ENCODE peak calls at places on chromosomes 1 and 21, in seven cellular contexts. N, C, U, E, K, G and V are unnamed samples.

GRCh38 chr1:104072915-104073371 is 323.2 kb downstream of the AMY1C start:
- DNase-seq in U (no peak), G (no peak), K (peak; percentile 53), N (no peak), C (no peak), E (no peak), V (no peak)

GRCh38 chr1:6352138-6352563 is 41.4 kb downstream of the ACOT7 start:
- DNase-seq in U (no peak), N (no peak), C (peak; percentile 35), E (no peak), K (no peak), G (no peak), V (no peak)

GRCh38 chr1:220012259-220012658 is 34.0 kb downstream of the EPRS1 start:
- DNase-seq in U (no peak), G (no peak), E (no peak), K (no peak), C (no peak), N (no peak), V (no peak)

GRCh38 chr1:47644216-47644581 is 206.4 kb downstream of the FOXD2 start:
- DNase-seq in G (no peak), K (no peak), U (peak; percentile 36), E (no peak), C (no peak), N (no peak), V (no peak)

GRCh38 chr1:45617618-45618017 is 6.2 kb downstream of the CCDC17 start:
- DNase-seq in C (no peak), N (no peak), U (no peak), E (no peak), G (no peak), K (no peak), V (no peak)

GRCh38 chr1:230730979-230731378 is 16.2 kb upstream of the CAPN9 start:
- DNase-seq in N (no peak), K (no peak), C (no peak), G (no peak), U (no peak), E (no peak), V (no peak)

GRCh38 chr1:203453616-203454015 is 22.0 kb upstream of the PRELP start:
- DNase-seq in K (no peak), N (peak; percentile 17), U (no peak), E (no peak), C (no peak), G (no peak), V (no peak)

GRCh38 chr1:5770981-5771765 is 221.1 kb downstream of the NPHP4 start:
- DNase-seq in C (no peak), K (no peak), U (no peak), E (no peak), N (no peak), G (no peak), V (no peak)

GRCh38 chr1:205434738-205435137 is 12.9 kb upstream of the LEMD1 start:
- DNase-seq in N (no peak), C (no peak), E (no peak), U (no peak), G (no peak), K (no peak), V (no peak)

GRCh38 chr1:53285969-53286760 is 41.7 kb downstream of the LRP8 start:
- DNase-seq in N (no peak), E (no peak), C (no peak), K (no peak), U (no peak), G (no peak), V (no peak)

GRCh38 chr1:171661076-171661650 is 8.7 kb upstream of the MYOC start:
- DNase-seq in C (no peak), U (no peak), G (no peak), E (no peak), N (no peak), K (no peak), V (no peak)

GRCh38 chr1:230176871-230177411 is 109.9 kb downstream of the GALNT2 start:
- DNase-seq in N (no peak), U (peak; percentile 92), K (no peak), E (no peak), G (no peak), C (peak; percentile 70), V (no peak)

GRCh38 chr1:75786901-75787455 is 922 bp downstream of the RABGGTB start:
- DNase-seq in K (no peak), E (no peak), C (no peak), G (no peak), U (no peak), N (no peak), V (no peak)

GRCh38 chr1:224502459-224503160 is 68.0 kb upstream of the WDR26 start:
- DNase-seq in N (no peak), E (peak; percentile 56), G (no peak), C (peak; percentile 57), U (peak; percentile 72), K (no peak), V (peak; percentile 66)

GRCh38 chr1:110011527-110012041 is 22.8 kb upstream of the STRIP1 start:
- DNase-seq in E (peak; percentile 33), U (no peak), G (peak; percentile 84), C (peak; percentile 63), N (no peak), K (no peak), V (peak; percentile 43)

GRCh38 chr1:54861070-54861761 is 25.8 kb downstream of the DHCR24 start:
- DNase-seq in N (no peak), U (no peak), C (peak; percentile 58), G (peak; percentile 35), E (no peak), K (no peak), V (no peak)

GRCh38 chr1:42334240-42335049 is 590 bp downstream of the FOXJ3 start:
- DNase-seq in C (no peak), U (peak; percentile 78), E (peak; percentile 32), N (peak; percentile 78), G (no peak), K (no peak), V (peak; percentile 34)

GRCh38 chr1:188314557-188315137 is 1485.9 kb downstream of the PLA2G4A start:
- DNase-seq in E (no peak), U (no peak), N (no peak), K (no peak), C (no peak), G (no peak), V (no peak)

GRCh38 chr1:38154089-38154470 is 107.5 kb upstream of the POU3F1 start:
- DNase-seq in K (no peak), N (no peak), U (no peak), G (no peak), E (no peak), C (no peak), V (no peak)

GRCh38 chr1:235105051-235106043 is 23.3 kb downstream of the TOMM20 start:
- DNase-seq in E (no peak), N (no peak), U (no peak), C (no peak), K (no peak), G (peak; percentile 86), V (no peak)

GRCh38 chr1:61692155-61692783 is 32.7 kb downstream of the TM2D1 start:
- DNase-seq in G (no peak), N (no peak), C (no peak), U (no peak), K (no peak), E (no peak), V (peak; percentile 13)

GRCh38 chr1:19390901-19391595 is 78.9 kb downstream of the SLC66A1 start:
- DNase-seq in E (peak; percentile 62), U (peak; percentile 87), G (peak; percentile 70), K (peak; percentile 79), N (peak; percentile 84), C (peak; percentile 62), V (peak; percentile 63)

GRCh38 chr1:93964777-93965200 is 55.6 kb upstream of the GCLM start:
- DNase-seq in N (no peak), K (no peak), U (no peak), G (peak; percentile 8), C (no peak), E (no peak), V (no peak)

GRCh38 chr1:233543338-233544255 is 70.3 kb upstream of the KCNK1 start:
- DNase-seq in N (no peak), E (no peak), K (no peak), C (peak; percentile 52), U (no peak), G (no peak), V (no peak)

GRCh38 chr1:227541796-227542152 is 21.6 kb upstream of the ZNF678 start:
- DNase-seq in C (no peak), N (peak; percentile 67), K (no peak), E (no peak), G (no peak), U (peak; percentile 68), V (no peak)
- H3K4me3 ChIP-seq in C (no peak overlapping the region), N (peak overlapping the region; percentile 84), K (peak overlapping the region; percentile 53), E (peak overlapping the region; percentile 82), G (peak overlapping the region; percentile 58), U (peak overlapping the region; percentile 75), V (peak overlapping the region; percentile 54)

GRCh38 chr21:34844033-34844923 is 175.5 kb downstream of the CLIC6 start:
- DNase-seq in G (no peak), K (no peak), N (peak; percentile 86), E (peak; percentile 60), U (peak; percentile 87), C (no peak), V (no peak)
- TF ChIP-seq POLR2AphosphoS5 in G (no peak), K (no peak), N (no peak), E (no peak), U (peak; percentile 51), C (no peak), V (peak; percentile 39)

GRCh38 chr1:39737546-39738169 is 1.0 kb upstream of the PPIE start:
- DNase-seq in K (no peak), C (no peak), G (no peak), E (no peak), U (no peak), N (no peak), V (no peak)

GRCh38 chr1:39735731-39736130 is 3.0 kb upstream of the PPIE start:
- DNase-seq in U (no peak), E (no peak), N (no peak), G (no peak), K (no peak), C (no peak), V (no peak)

GRCh38 chr1:39733161-39733560 is 5.5 kb upstream of the PPIE start:
- DNase-seq in K (no peak), U (no peak), G (no peak), N (no peak), C (no peak), E (no peak), V (no peak)

DNA sequence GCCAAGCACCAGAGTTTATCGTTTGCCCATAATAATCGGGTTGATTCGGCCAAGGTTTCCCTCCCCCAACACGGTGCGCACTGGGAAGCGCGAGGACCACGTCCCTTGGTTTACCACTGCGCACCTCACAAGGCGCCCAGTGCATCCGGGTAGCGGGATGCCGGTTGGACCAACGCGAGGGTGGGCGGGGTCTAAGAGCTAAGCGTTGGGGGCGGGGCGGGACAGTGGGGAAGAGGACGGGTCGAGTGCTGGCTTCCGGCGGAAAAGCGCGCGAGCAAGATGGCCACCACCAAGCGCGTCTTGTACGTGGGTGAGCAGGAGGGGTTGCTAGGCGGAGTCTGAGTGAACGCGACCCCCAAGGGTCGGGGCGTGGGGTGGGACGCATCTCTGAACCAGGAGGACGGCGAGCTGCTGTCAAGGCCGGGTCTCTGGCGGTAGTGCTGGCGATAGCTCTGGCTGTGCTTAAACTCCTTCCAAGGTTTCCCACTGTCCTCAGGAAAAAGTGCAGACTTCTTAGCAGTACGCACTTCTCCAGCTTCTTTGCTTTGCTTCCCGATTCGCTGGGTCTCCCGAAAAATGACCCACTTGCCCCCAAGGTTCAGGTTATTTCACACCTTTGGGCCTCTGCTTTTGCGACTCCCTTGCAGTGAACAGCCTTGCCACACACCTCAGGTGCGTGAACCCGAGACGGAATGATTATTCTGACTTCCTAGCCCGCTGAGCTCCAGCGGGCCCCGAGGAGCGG is at the start of gene PPIE:
- DNase-seq in U (peak; percentile 96), G (peak; percentile 70), N (peak; percentile 96), E (peak; percentile 94), K (peak; percentile 97), C (peak; percentile 98), V (peak; percentile 93)
- TF ChIP-seq POLR2A in U (no peak), G (peak; percentile 99), N (no peak), E (no peak), K (no peak), C (peak; percentile 96), V (peak; percentile 32)

GRCh38 chr1:181023265-181024057 is 791 bp upstream of the STX6 start:
- DNase-seq in K (peak; percentile 74), E (no peak), G (no peak), C (no peak), N (no peak), U (no peak), V (no peak)
- H3K4me3 ChIP-seq in K (peak overlapping the region; percentile 97), E (peak overlapping the region; percentile 74), G (peak overlapping the region; percentile 13), C (peak overlapping the region; percentile 94), N (peak overlapping the region; percentile 74), U (peak overlapping the region; percentile 98), V (peak overlapping the region; percentile 91)